ENCODE peak calls at places on chromosomes 7 and 10, in four cellular contexts. G is GM06990, M is tibial nerve, E is cardiac muscle cell. K is an unnamed sample.

GRCh38 chr7:124723012-124723411 is 42.6 kb downstream of the GPR37 start:
- DNase-seq in E (no peak), M (no peak), G (no peak), K (no peak)

GRCh38 chr10:87798082-87798481 is 19.9 kb downstream of the ATAD1 start:
- DNase-seq in G (no peak), E (no peak), M (no peak), K (no peak)

GRCh38 chr7:135771051-135771450 is 22.4 kb upstream of the FAM180A start:
- DNase-seq in M (no peak), G (no peak), E (no peak), K (no peak)

GRCh38 chr7:111756687-111757178 is 194.4 kb upstream of the IMMP2L start:
- DNase-seq in M (peak; percentile 36), G (no peak), E (no peak), K (no peak)

GRCh38 chr7:21526007-21526406 is 16.8 kb upstream of the DNAH11 start:
- DNase-seq in E (no peak), M (no peak), G (no peak), K (no peak)

GRCh38 chr7:1847260-1848001 is 177.4 kb downstream of the ELFN1 start:
- DNase-seq in M (no peak), G (no peak), E (no peak), K (no peak)

GRCh38 chr10:44281089-44281613 is 103.7 kb downstream of the CXCL12 start:
- DNase-seq in E (no peak), M (peak; percentile 58), G (no peak), K (no peak)

GRCh38 chr7:77388055-77388454 is 28.1 kb downstream of the GSAP start:
- DNase-seq in M (no peak), G (no peak), E (no peak), K (no peak)

GRCh38 chr10:22317121-22317370 is 858 bp downstream of the COMMD3 start:
- DNase-seq in E (no peak), G (no peak), M (no peak), K (no peak)

GRCh38 chr10:122126763-122127659 is 138.0 kb downstream of the TACC2 start:
- DNase-seq in M (no peak), E (peak; percentile 63), G (no peak), K (peak; percentile 71)

GRCh38 chr7:31948041-31948440 is 122.2 kb downstream of the PDE1C start:
- DNase-seq in E (no peak), G (peak; percentile 22), M (no peak), K (peak; percentile 90)

GRCh38 chr7:55467047-55467593 is 102.0 kb downstream of the LANCL2 start:
- DNase-seq in E (no peak), M (no peak), G (no peak), K (no peak)

GRCh38 chr7:151125459-151125834 is 39.2 kb downstream of the AGAP3 start:
- DNase-seq in E (peak; percentile 80), G (no peak), M (no peak), K (no peak)

GRCh38 chr10:20195076-20195475 is 378.8 kb downstream of the PLXDC2 start:
- DNase-seq in G (no peak), M (no peak), E (no peak), K (no peak)
- H3K36me3 ChIP-seq in G (no peaks in the 10 kb centered on the region), M (no peaks in the 10 kb centered on the region), E (no peaks in the 10 kb centered on the region), K (no peaks in the 10 kb centered on the region)

DNA sequence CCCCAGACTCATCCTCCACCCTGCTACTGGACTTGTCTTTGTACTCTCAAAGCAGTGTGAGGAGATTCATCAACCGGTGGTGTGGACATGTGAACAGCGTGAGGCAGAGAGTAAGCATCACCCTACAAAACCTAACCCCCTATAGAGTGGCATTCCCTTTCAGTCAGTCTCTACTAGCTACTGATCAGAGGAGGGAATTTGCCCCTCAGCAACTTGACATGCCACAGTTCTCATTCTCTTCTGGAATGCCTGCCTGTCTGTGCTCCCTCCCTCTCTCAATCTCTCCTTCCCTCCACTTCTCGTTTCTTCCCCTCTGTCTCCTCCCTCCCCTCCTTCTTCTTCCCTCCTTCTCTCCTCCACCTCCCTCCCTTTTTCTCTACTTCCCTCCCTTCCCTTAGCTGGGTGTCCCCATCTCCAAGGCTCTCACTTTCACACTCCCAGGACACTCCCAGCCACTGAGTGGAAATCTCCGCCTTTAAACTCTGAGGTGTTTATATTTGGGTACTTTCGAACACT is 24.6 kb downstream of the H2AZ2 start:
- DNase-seq in M (no peak), G (no peak), E (no peak), K (no peak)
- TF ChIP-seq CTCF in M (no peak), G (no peak), E (no peak), K (no peak)

GRCh38 chr10:104681485-104681884 is 40.4 kb downstream of the SORCS3 start:
- DNase-seq in G (no peak), M (no peak), E (no peak), K (no peak)
- H3K36me3 ChIP-seq in G (no peaks in the 10 kb centered on the region), M (no peaks in the 10 kb centered on the region), E (no peaks in the 10 kb centered on the region), K (no peaks in the 10 kb centered on the region)

DNA sequence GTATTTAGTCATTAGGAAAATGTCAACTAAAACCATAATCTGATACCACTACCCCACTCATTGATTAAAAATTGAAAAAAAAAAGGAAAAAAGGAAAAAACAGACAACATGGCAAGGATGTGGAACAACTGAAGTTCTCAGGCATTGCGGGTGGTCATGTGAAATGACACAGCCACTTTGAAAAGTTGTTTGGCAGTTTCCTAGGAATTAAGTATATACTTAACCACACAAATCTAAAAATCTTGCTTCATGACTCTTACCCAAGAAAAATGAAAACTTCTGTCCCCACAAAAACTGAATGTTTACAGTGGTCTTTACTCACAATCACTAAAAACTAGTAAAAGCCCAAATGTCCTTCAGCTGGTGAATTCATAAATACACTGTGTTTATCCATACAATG is 254.5 kb downstream of the AHR start:
- DNase-seq in E (no peak), G (no peak), M (no peak), K (no peak)
- TF ChIP-seq CTCF in E (no peak), G (no peak), M (no peak), K (no peak)

GRCh38 chr7:74403521-74404387 is 50.0 kb upstream of the GTF2IRD1 start:
- DNase-seq in E (no peak), M (no peak), G (no peak), K (no peak)
- H3K36me3 ChIP-seq in E (no peaks in the 10 kb centered on the region), M (no peaks in the 10 kb centered on the region), G (peaks cover 27% of the 10 kb centered on the region), K (peaks cover 19% of the 10 kb centered on the region)

GRCh38 chr7:95331004-95331337 is 6.6 kb upstream of the PON1 start:
- DNase-seq in M (no peak), G (no peak), E (no peak), K (no peak)

GRCh38 chr7:95324396-95324795 is at the start of gene PON1:
- DNase-seq in M (no peak), E (no peak), G (peak; percentile 50), K (no peak)

GRCh38 chr7:95330194-95331003 is 6.1 kb upstream of the PON1 start:
- DNase-seq in M (no peak), G (peak; percentile 6), E (no peak), K (no peak)

GRCh38 chr7:95323410-95324129 is 762 bp downstream of the PON1 start:
- DNase-seq in E (no peak), G (no peak), M (no peak), K (no peak)

GRCh38 chr7:95327356-95327755 is 3.0 kb upstream of the PON1 start:
- DNase-seq in M (no peak), G (no peak), E (no peak), K (no peak)
- TF ChIP-seq CTCF in M (no peak), G (no peak), E (no peak), K (no peak)

GRCh38 chr10:5603091-5603847 is 63.1 kb downstream of the ASB13 start:
- DNase-seq in M (no peak), G (no peak), E (no peak), K (no peak)

GRCh38 chr10:5606321-5606720 is 60.1 kb downstream of the ASB13 start:
- DNase-seq in G (no peak), M (no peak), E (no peak), K (no peak)

GRCh38 chr10:5604946-5605345 is 61.4 kb downstream of the ASB13 start:
- DNase-seq in G (no peak), E (no peak), M (no peak), K (no peak)

GRCh38 chr10:5603848-5604170 is 62.6 kb downstream of the ASB13 start:
- DNase-seq in G (no peak), E (no peak), M (no peak), K (no peak)

GRCh38 chr10:5604236-5604925 is 62.0 kb downstream of the ASB13 start:
- DNase-seq in M (no peak), G (no peak), E (no peak), K (no peak)
- H3K36me3 ChIP-seq in M (no peaks in the 10 kb centered on the region), G (no peaks in the 10 kb centered on the region), E (no peaks in the 10 kb centered on the region), K (no peaks in the 10 kb centered on the region)

DNA sequence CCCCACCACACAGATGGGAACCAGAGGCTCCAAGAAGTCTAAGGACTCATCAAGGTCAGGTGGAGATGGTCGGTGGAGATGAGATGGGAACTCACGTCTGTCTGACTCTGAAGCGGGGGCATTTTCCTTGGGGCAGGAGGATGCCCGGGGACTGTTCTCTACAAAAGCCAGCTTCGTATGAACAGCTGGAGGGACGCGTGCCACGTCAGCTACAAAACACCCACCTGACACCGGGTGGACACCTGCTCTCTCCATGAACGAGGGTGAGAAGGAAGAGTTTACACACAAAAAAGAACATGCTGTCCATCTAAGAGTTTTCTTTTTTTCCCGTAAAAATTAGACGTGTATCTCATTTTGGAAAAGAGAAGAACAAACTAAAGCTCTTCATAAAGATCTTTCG is 47.7 kb downstream of the C10orf143 start:
- DNase-seq in G (no peak), E (no peak), M (no peak), K (no peak)
- TF ChIP-seq CTCF in G (no peak), E (no peak), M (no peak), K (no peak)

K was measured in BJ.